ENCODE peak calls at places on chromosomes 7 and 10, in ten cellular contexts. Z is IMR-90; Q is HCT116; C is thyroid gland; S is AG10803; R is tibial artery; W is CD8-positive, alpha-beta memory T cell; F is fibroblast of the aortic adventitia; Y is lung; J is skeletal muscle cell. D is an unnamed sample.
A peak's percentile ranks its signal among the peaks of the same experiment; 100 is the strongest.

GRCh38 chr10:84696610-84697009 is 368.2 kb downstream of the CCSER2 start:
- DNase-seq in Y (peak; percentile 46), S (no peak), Z (no peak), J (no peak), Q (no peak), F (no peak), R (no peak), W (no peak), C (peak; percentile 72), D (no peak)

GRCh38 chr10:131689954-131690669 is 210.7 kb upstream of the PPP2R2D start:
- DNase-seq in R (no peak), Y (no peak), J (no peak), Z (no peak), S (no peak), W (no peak), C (no peak), F (no peak), Q (no peak), D (no peak)

GRCh38 chr10:6473430-6473829 is 106.6 kb downstream of the PRKCQ start:
- DNase-seq in R (no peak), F (no peak), C (no peak), Y (no peak), Q (no peak), W (peak; percentile 40), Z (no peak), J (no peak), S (no peak), D (no peak)

GRCh38 chr10:6383099-6383812 is 180.5 kb downstream of the PFKFB3 start:
- DNase-seq in F (peak; percentile 74), Z (peak; percentile 84), S (peak; percentile 66), C (no peak), Q (no peak), W (no peak), J (no peak), R (no peak), Y (no peak), D (no peak)

GRCh38 chr7:131186816-131187215 is 140.9 kb upstream of the MKLN1 start:
- DNase-seq in F (no peak), Z (no peak), Q (no peak), Y (no peak), J (no peak), W (no peak), R (no peak), S (no peak), C (peak; percentile 83), D (no peak)

GRCh38 chr10:61606971-61607907 is 55.5 kb upstream of the CABCOCO1 start:
- DNase-seq in W (no peak), F (peak; percentile 38), Z (no peak), J (no peak), Y (no peak), R (no peak), C (no peak), Q (peak; percentile 19), S (peak; percentile 43), D (no peak)

GRCh38 chr10:28429573-28430216 is 103.2 kb upstream of the WAC start:
- DNase-seq in R (no peak), C (no peak), J (no peak), W (no peak), Z (peak; percentile 3), F (peak; percentile 35), S (peak; percentile 29), Q (peak; percentile 8), Y (no peak), D (no peak)

GRCh38 chr10:21926358-21926890 is 77.1 kb downstream of the DNAJC1 start:
- DNase-seq in J (no peak), Y (no peak), W (no peak), R (no peak), Q (no peak), S (no peak), Z (peak; percentile 5), C (no peak), F (no peak), D (no peak)

GRCh38 chr7:32559480-32559879 is 64.2 kb downstream of the AVL9 start:
- DNase-seq in F (no peak), C (no peak), Q (no peak), J (no peak), Y (no peak), R (no peak), S (no peak), W (no peak), Z (no peak), D (no peak)

GRCh38 chr7:135386776-135387175 is 123.1 kb downstream of the CNOT4 start:
- DNase-seq in R (no peak), S (no peak), C (no peak), Z (no peak), J (no peak), F (no peak), Y (no peak), W (no peak), Q (no peak), D (no peak)

GRCh38 chr7:135512135-135512887 is 2.4 kb upstream of the CNOT4 start:
- DNase-seq in S (peak; percentile 60), Y (no peak), C (no peak), Q (peak; percentile 78), W (no peak), Z (peak; percentile 52), R (no peak), J (no peak), F (peak; percentile 65), D (no peak)

GRCh38 chr7:43583424-43584199 is 704 bp downstream of the STK17A start:
- DNase-seq in W (peak; percentile 61), Z (peak; percentile 46), J (no peak), C (peak; percentile 86), S (peak; percentile 58), Y (peak; percentile 78), R (peak; percentile 84), F (peak; percentile 54), Q (no peak), D (peak; percentile 82)

GRCh38 chr7:121505021-121505420 is 108.9 kb upstream of the FAM3C start:
- DNase-seq in W (no peak), F (peak; percentile 70), S (peak; percentile 89), Q (no peak), R (no peak), J (no peak), C (no peak), Z (peak; percentile 45), Y (no peak), D (no peak)
- H3K4me3 ChIP-seq in W (no peak overlapping the region), F (no peak overlapping the region), S (no peak overlapping the region), Q (no peak overlapping the region), R (no peak overlapping the region), J (no peak overlapping the region), C (no peak overlapping the region), Z (no peak overlapping the region), Y (no peak overlapping the region), D (no peak overlapping the region)

GRCh38 chr7:96321041-96321669 is 743 bp downstream of the SLC25A13 start:
- DNase-seq in S (peak; percentile 65), Q (peak; percentile 77), Y (peak; percentile 86), J (peak; percentile 65), F (peak; percentile 75), C (peak; percentile 85), W (peak; percentile 39), R (peak; percentile 91), Z (peak; percentile 74), D (peak; percentile 88)

GRCh38 chr7:96320437-96320836 is 1.5 kb downstream of the SLC25A13 start:
- DNase-seq in F (no peak), S (no peak), R (no peak), C (no peak), J (no peak), Z (no peak), Q (no peak), Y (no peak), W (no peak), D (no peak)

GRCh38 chr7:96321670-96322372 is at the start of gene SLC25A13:
- DNase-seq in S (peak; percentile 79), R (peak; percentile 96), Q (peak; percentile 75), J (no peak), W (peak; percentile 53), C (peak; percentile 96), Z (peak; percentile 73), F (peak; percentile 75), Y (peak; percentile 94), D (peak; percentile 94)

GRCh38 chr7:96322847-96323461 is 1.1 kb upstream of the SLC25A13 start:
- DNase-seq in J (no peak), F (no peak), R (no peak), W (no peak), Y (no peak), Z (no peak), C (no peak), Q (no peak), S (no peak), D (no peak)

GRCh38 chr7:96322373-96322695 is 436 bp upstream of the SLC25A13 start:
- DNase-seq in W (no peak), R (no peak), Q (no peak), Z (no peak), C (no peak), S (no peak), Y (no peak), F (no peak), J (no peak), D (no peak)
- H3K4me3 ChIP-seq in W (peak overlapping the region; percentile 81), R (peak overlapping the region; percentile 78), Q (peak overlapping the region; percentile 77), Z (peak overlapping the region; percentile 60), C (no peak overlapping the region), S (peak overlapping the region; percentile 80), Y (peak overlapping the region; percentile 88), F (peak overlapping the region; percentile 81), J (peak overlapping the region; percentile 81), D (peak overlapping the region; percentile 84)

DNA sequence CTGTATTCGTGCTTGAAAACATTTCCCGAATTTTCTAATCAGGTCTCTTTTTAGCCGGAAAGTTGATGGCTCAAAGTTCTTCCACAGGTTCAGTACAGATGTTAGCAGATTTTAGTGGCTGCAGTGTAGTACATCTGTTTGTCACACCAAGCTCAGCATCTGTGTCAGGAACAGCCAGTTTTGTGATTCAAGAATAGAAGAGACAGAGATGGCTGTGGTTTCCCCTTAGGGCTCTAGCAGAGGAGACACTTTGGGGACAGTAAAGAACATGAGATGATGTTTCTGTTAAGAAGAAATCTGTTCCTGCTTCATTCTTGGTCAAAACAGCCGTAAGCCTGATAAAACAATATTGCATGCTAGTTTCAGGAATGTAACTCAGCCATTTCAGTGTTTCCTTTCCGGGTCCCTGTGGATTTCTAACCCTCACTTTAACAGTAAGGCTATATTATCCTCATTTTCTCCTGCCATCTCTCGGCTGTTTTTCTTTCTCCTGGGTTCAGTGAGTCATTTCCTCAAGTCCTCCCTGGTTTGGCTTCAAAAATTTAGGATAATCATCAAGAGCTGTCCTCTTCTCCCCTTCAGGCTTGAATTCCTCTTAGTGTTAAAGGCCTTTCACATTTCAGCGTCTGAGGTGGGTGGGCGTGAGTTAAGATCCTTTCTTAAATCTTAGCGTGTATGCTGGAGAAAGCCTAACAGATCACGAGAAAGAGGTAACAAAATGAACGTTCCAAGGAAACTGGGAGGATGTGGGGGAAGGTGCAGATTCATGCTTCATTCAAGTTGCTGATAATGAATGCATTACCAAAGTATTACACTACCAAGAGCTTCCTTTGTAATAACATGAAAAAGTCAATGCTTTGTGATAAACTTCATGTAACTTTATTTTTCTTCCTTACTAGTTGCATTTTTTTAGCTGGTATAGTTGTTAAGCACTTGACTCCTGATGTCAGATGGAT is 37.1 kb upstream of the BICC1 start:
- DNase-seq in F (peak; percentile 94), Y (no peak), S (peak; percentile 75), Q (no peak), W (no peak), Z (peak; percentile 67), C (no peak), J (peak; percentile 75), R (no peak), D (no peak)
- H3K4me3 ChIP-seq in F (peak overlapping the region; percentile 65), Y (no peak overlapping the region), S (peak overlapping the region; percentile 56), Q (no peak overlapping the region), W (no peak overlapping the region), Z (peak overlapping the region; percentile 24), C (no peak overlapping the region), J (peak overlapping the region; percentile 39), R (peak overlapping the region; percentile 28), D (peak overlapping the region; percentile 62)

DNA sequence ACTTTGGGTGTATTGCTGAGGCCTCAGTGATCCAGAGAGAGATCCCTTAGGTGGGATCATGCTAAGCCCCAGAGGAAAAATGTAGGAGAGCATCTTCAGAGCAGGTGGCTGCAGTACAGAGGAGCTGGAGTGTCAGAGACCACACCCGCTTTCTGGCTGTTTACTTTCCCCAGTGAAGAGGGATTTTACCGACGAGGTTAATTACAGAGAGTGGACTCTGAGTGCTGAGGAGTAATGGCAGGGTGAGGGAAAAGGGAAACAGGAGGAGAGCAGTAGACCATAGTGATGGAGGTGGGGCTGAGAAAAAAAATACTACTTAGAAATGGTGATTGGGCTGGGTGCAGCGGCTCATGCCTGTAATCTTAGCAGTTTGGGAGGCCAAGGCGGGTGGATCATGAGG is 43.3 kb upstream of the HBP1 start:
- DNase-seq in F (no peak), S (no peak), R (no peak), J (no peak), W (no peak), Z (no peak), C (no peak), Y (no peak), Q (no peak), D (no peak)
- H3K4me3 ChIP-seq in F (no peak overlapping the region), S (no peak overlapping the region), R (no peak overlapping the region), J (no peak overlapping the region), W (no peak overlapping the region), Z (no peak overlapping the region), C (no peak overlapping the region), Y (no peak overlapping the region), Q (no peak overlapping the region), D (no peak overlapping the region)

D was measured in coronary artery.